ENCODE peak calls at places on chromosome X, in five cellular contexts. K is fibroblast of mammary gland, H is psoas muscle, Y is IMR-90, L is mammary epithelial cell. V is an unnamed sample.

GRCh38 chrX:134840370-134840769 is 150.4 kb upstream of the SMIM10 start:
- DNase-seq in K (no peak), H (no peak), Y (no peak), L (no peak), V (no peak)

GRCh38 chrX:65644621-65645287 is 22.7 kb upstream of the MSN start:
- DNase-seq in K (peak; percentile 86), H (peak; percentile 91), Y (peak; percentile 79), L (peak; percentile 81), V (no peak)

GRCh38 chrX:115582871-115583729 is 22.1 kb downstream of the PLS3 start:
- DNase-seq in K (peak; percentile 66), H (no peak), Y (peak; percentile 69), L (peak; percentile 43), V (no peak)

GRCh38 chrX:71941771-71942170 is 31.1 kb downstream of the NHSL2 start:
- DNase-seq in K (peak; percentile 83), H (peak; percentile 55), Y (peak; percentile 77), L (no peak), V (no peak)

GRCh38 chrX:140425712-140426395 is 79.0 kb downstream of the SOX3 start:
- DNase-seq in K (no peak), H (no peak), Y (no peak), L (no peak), V (no peak)

GRCh38 chrX:104195489-104196084 is 29.3 kb downstream of the FAM199X start:
- DNase-seq in K (peak; percentile 45), H (no peak), Y (peak; percentile 25), L (peak; percentile 22), V (no peak)

GRCh38 chrX:105191878-105192277 is 28.6 kb downstream of the TEX13A start:
- DNase-seq in K (peak; percentile 23), H (no peak), Y (no peak), L (peak; percentile 20), V (no peak)

GRCh38 chrX:10106801-10107200 is 50.0 kb upstream of the CLCN4 start:
- DNase-seq in K (no peak), H (no peak), Y (no peak), L (no peak), V (no peak)

GRCh38 chrX:11733614-11734013 is 24.4 kb upstream of the MSL3 start:
- DNase-seq in K (no peak), H (no peak), Y (no peak), L (no peak), V (no peak)

GRCh38 chrX:1599791-1600405 is 8.5 kb downstream of the AKAP17A start:
- DNase-seq in K (no peak), H (no peak), Y (no peak), L (no peak), V (peak; percentile 85)

GRCh38 chrX:129590596-129590995 is 50.5 kb downstream of the OCRL start:
- DNase-seq in K (no peak), H (no peak), Y (no peak), L (no peak), V (no peak)

GRCh38 chrX:45842207-45842900 is 641.7 kb upstream of the DIPK2B start:
- DNase-seq in K (no peak), H (no peak), Y (no peak), L (no peak), V (no peak)

GRCh38 chrX:129659137-129659536 is 4.4 kb upstream of the APLN start:
- DNase-seq in K (peak; percentile 29), H (no peak), Y (no peak), L (no peak), V (no peak)

GRCh38 chrX:27728291-27728690 is 79.5 kb upstream of the MAGEB10 start:
- DNase-seq in K (peak; percentile 36), H (no peak), Y (peak; percentile 42), L (peak; percentile 51), V (no peak)

GRCh38 chrX:38332505-38332904 is 5.2 kb upstream of the RPGR start:
- DNase-seq in K (no peak), H (no peak), Y (no peak), L (no peak), V (no peak)

GRCh38 chrX:68685722-68686683 is 38.5 kb downstream of the STARD8 start:
- DNase-seq in K (peak; percentile 85), H (peak; percentile 73), Y (peak; percentile 76), L (peak; percentile 10), V (no peak)

GRCh38 chrX:151151668-151152267 is 24.6 kb upstream of the GPR50 start:
- DNase-seq in K (peak; percentile 53), H (no peak), Y (peak; percentile 54), L (peak; percentile 31), V (no peak)

GRCh38 chrX:119266364-119266995 is 30.4 kb downstream of the PGRMC1 start:
- DNase-seq in K (peak; percentile 19), H (no peak), Y (peak; percentile 12), L (peak; percentile 6), V (no peak)

GRCh38 chrX:85109235-85109634 is 105.6 kb downstream of the APOOL start:
- DNase-seq in K (peak; percentile 19), H (no peak), Y (no peak), L (no peak), V (no peak)

GRCh38 chrX:56745019-56745418 is 16.0 kb downstream of the NBDY start:
- DNase-seq in K (peak; percentile 84), H (no peak), Y (peak; percentile 78), L (peak; percentile 76), V (no peak)

GRCh38 chrX:15356444-15356843 is 21.1 kb upstream of the PIGA start:
- DNase-seq in K (peak; percentile 83), H (no peak), Y (peak; percentile 75), L (no peak), V (no peak)

GRCh38 chrX:110851780-110852179 is 56.2 kb upstream of the CHRDL1 start:
- DNase-seq in K (peak; percentile 46), H (peak; percentile 37), Y (peak; percentile 2), L (peak; percentile 54), V (no peak)

GRCh38 chrX:108070891-108071290 is 20.5 kb downstream of the PSMD10 start:
- DNase-seq in K (peak; percentile 75), H (no peak), Y (peak; percentile 88), L (peak; percentile 89), V (no peak)

GRCh38 chrX:44778254-44778653 is 65.6 kb upstream of the DUSP21 start:
- DNase-seq in K (no peak), H (no peak), Y (no peak), L (no peak), V (no peak)

GRCh38 chrX:76850851-76851250 is 423.3 kb downstream of the MAGEE1 start:
- DNase-seq in K (no peak), H (no peak), Y (no peak), L (no peak), V (no peak)

DNA sequence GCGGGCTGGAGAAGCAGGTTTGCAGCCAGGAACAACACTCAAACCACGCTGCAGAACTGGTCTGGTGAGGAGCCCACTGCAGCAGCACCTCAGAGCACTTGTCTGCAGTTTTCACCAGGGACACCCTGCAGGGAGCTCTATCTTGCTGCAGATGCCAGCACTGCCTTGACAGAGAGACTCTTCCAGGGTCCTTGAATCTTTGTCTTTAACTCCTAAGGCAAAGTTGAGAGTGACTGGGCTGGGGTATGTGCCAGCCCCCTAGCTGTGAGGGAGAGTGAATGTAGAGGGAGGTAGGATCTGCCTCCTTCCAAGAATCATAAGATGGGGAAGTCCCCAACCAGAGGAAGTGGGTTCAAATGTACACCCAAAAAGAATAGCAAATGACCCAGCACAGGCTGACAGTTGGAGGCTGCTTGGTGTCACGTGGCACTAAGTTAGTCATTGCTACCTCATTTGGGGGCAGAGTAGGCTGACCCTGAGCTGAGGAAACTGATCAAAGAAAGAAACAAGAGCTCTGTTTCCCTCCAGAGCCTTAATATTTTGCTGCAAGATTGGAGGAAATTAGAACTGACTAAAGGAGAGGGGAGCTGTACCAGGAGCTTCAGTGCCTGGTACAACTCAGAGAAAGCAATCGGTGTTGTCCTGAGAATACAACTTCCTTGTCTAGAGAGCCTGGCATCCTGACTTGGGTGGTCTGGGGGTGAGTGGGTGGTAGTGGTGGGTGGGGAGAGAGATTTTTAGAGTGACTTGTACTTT is 28.2 kb upstream of the HUWE1 start:
- DNase-seq in K (peak; percentile 55), H (no peak), Y (peak; percentile 57), L (peak; percentile 69), V (no peak)
- TF ChIP-seq CTCF in K (no peak), H (no peak), Y (no peak), L (no peak), V (no peak)

GRCh38 chrX:118215346-118215745 is 98.7 kb upstream of the KLHL13 start:
- DNase-seq in K (no peak), H (no peak), Y (no peak), L (peak; percentile 43), V (no peak)

GRCh38 chrX:118216086-118216485 is 99.5 kb upstream of the KLHL13 start:
- DNase-seq in K (no peak), H (no peak), Y (no peak), L (no peak), V (no peak)

GRCh38 chrX:118218940-118219339 is 102.3 kb upstream of the KLHL13 start:
- DNase-seq in K (no peak), H (no peak), Y (no peak), L (no peak), V (no peak)

GRCh38 chrX:118218079-118218478 is 101.5 kb upstream of the KLHL13 start:
- DNase-seq in K (no peak), H (no peak), Y (no peak), L (no peak), V (no peak)

DNA sequence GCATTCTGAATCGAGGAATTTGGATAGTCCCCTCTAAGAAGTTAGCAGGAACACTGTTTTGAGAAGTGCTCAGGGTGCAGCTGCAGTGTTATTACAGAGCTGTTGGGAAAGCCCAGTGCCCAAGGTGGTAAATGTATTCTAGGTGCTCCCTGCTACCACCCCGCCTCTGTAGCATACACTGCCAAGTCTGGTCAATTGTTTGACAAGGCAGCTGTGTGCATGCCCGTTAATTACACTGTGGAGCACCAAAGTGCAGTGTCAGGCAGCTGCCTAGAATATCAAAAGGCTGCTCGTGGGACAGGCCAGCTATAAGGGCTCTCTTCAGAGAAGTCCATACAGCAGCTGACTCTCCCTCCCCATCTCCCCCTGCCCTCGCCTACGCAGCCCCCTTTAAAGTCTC is 99.9 kb upstream of the KLHL13 start:
- DNase-seq in K (no peak), H (no peak), Y (no peak), L (no peak), V (no peak)
- TF ChIP-seq CTCF in K (no peak), H (no peak), Y (no peak), L (no peak), V (no peak)

GRCh38 chrX:53421772-53422090 is 723 bp downstream of the SMC1A start:
- DNase-seq in K (no peak), H (no peak), Y (no peak), L (no peak), V (no peak)
- TF ChIP-seq CTCF in K (no peak), H (no peak), Y (no peak), L (no peak), V (no peak)

GRCh38 chrX:43333543-43333942 is 322.6 kb upstream of the MAOA start:
- DNase-seq in K (no peak), H (no peak), Y (no peak), L (no peak), V (no peak)
- TF ChIP-seq CTCF in K (no peak), H (no peak), Y (no peak), L (peak; percentile 28), V (peak; percentile 32)

GRCh38 chrX:136170109-136170800 is 22.9 kb downstream of the FHL1 start:
- DNase-seq in K (peak; percentile 59), H (peak; percentile 68), Y (peak; percentile 50), L (no peak), V (no peak)
- TF ChIP-seq CTCF in K (peak; percentile 42), H (peak; percentile 43), Y (peak; percentile 46), L (no peak), V (peak; percentile 66)

GRCh38 chrX:82945332-82945731 is 562.8 kb upstream of the POU3F4 start:
- DNase-seq in K (no peak), H (no peak), Y (no peak), L (no peak), V (no peak)
- TF ChIP-seq CTCF in K (no peak), H (no peak), Y (no peak), L (no peak), V (no peak)